ENCODE peak calls at places on chromosome 18, in five cellular contexts. E is left ventricle myocardium inferior, S is H9, P is heart left ventricle, Z is IMR-90. G is an unnamed sample. For H3K4me1, the result is how much of the 10 kb centered on the place peaks cover.

GRCh38 chr18:56207989-56208388 is 430.4 kb downstream of the TXNL1 start:
- DNase-seq in E (no peak), S (no peak), P (no peak), Z (no peak), G (no peak)

GRCh38 chr18:62105373-62105772 is 81.5 kb downstream of the PIGN start:
- DNase-seq in E (no peak), S (no peak), P (no peak), Z (peak), G (no peak)

GRCh38 chr18:78595924-78596573 is 383.6 kb upstream of the SALL3 start:
- DNase-seq in E (no peak), S (peak), P (no peak), Z (no peak), G (no peak)

GRCh38 chr18:26091047-26091630 is 726 bp upstream of the SS18 start:
- DNase-seq in E (peak), S (no peak), P (no peak), Z (no peak), G (no peak)

GRCh38 chr18:59662008-59662701 is 35.1 kb downstream of the CCBE1 start:
- DNase-seq in E (no peak), S (no peak), P (no peak), Z (peak), G (no peak)

GRCh38 chr18:75860166-75860565 is 432.7 kb upstream of the SMIM21 start:
- DNase-seq in E (no peak), S (no peak), P (no peak), Z (no peak), G (no peak)

GRCh38 chr18:23924813-23925212 is 89.7 kb upstream of the TTC39C start:
- DNase-seq in E (no peak), S (no peak), P (no peak), Z (peak), G (no peak)

GRCh38 chr18:24878289-24878688 is 417.9 kb downstream of the HRH4 start:
- DNase-seq in E (no peak), S (no peak), P (no peak), Z (peak), G (no peak)

GRCh38 chr18:9665311-9665710 is 42.8 kb upstream of the RAB31 start:
- DNase-seq in E (no peak), S (no peak), P (no peak), Z (no peak), G (no peak)

GRCh38 chr18:4677006-4677405 is 221.9 kb upstream of the DLGAP1 start:
- DNase-seq in E (no peak), S (no peak), P (no peak), Z (no peak), G (no peak)
- H3K4me1 ChIP-seq in E (under half), S (under half), P (under half), Z (under half), G (under half)

GRCh38 chr18:11309172-11309571 is 159.8 kb upstream of the PIEZO2 start:
- DNase-seq in E (no peak), S (peak), P (no peak), Z (no peak), G (no peak)
- TF ChIP-seq CTCF in E (no peak), S (peak), P (no peak), Z (peak), G (no peak)

GRCh38 chr18:12842459-12843380 is 41.3 kb downstream of the PTPN2 start:
- DNase-seq in E (no peak), S (no peak), P (no peak), Z (no peak), G (no peak)
- H3K4me1 ChIP-seq in E (under half), S (under half), P (half or more), Z (under half), G (under half)

GRCh38 chr18:54043484-54044256 is 180.8 kb downstream of the MBD2 start:
- DNase-seq in E (no peak), S (no peak), P (no peak), Z (no peak), G (no peak)
- TF ChIP-seq CTCF in E (peak), S (peak), P (no peak), Z (no peak), G (no peak)

GRCh38 chr18:34598136-34598635 is 111.9 kb upstream of the DTNA start:
- DNase-seq in E (no peak), S (no peak), P (no peak), Z (peak), G (no peak)
- H3K4me1 ChIP-seq in E (half or more), S (under half), P (under half), Z (under half), G (under half)

G was measured in thyroid gland.